ENCODE peak calls at places on chromosome 15, in five cellular contexts. R, J, P, E and I are unnamed samples.

GRCh38 chr15:29046946-29047345 is 161.2 kb downstream of the APBA2 start:
- DNase-seq in R (no peak), J (no peak), P (no peak), E (no peak), I (no peak)

GRCh38 chr15:72231847-72232461 is 964 bp upstream of the PKM start:
- DNase-seq in R (peak; percentile 82), J (peak; percentile 61), P (peak; percentile 43), E (peak; percentile 85), I (peak; percentile 62)

GRCh38 chr15:92733934-92734521 is 78.5 kb upstream of the FAM174B start:
- DNase-seq in R (peak; percentile 59), J (no peak), P (no peak), E (peak; percentile 52), I (no peak)

GRCh38 chr15:34616613-34617012 is 33.2 kb upstream of the GOLGA8B start:
- DNase-seq in R (peak; percentile 55), J (no peak), P (no peak), E (peak; percentile 40), I (peak; percentile 25)

GRCh38 chr15:60831540-60831939 is 352.6 kb upstream of the ICE2 start:
- DNase-seq in R (no peak), J (no peak), P (no peak), E (no peak), I (no peak)

GRCh38 chr15:99504071-99504822 is 61.5 kb upstream of the MEF2A start:
- DNase-seq in R (no peak), J (no peak), P (no peak), E (no peak), I (no peak)

GRCh38 chr15:92069308-92070244 is 216.1 kb downstream of the SLCO3A1 start:
- DNase-seq in R (peak; percentile 57), J (peak; percentile 33), P (peak; percentile 44), E (peak; percentile 80), I (peak; percentile 72)

GRCh38 chr15:66963710-66964109 is 101.7 kb upstream of the SMAD3 start:
- DNase-seq in R (no peak), J (no peak), P (no peak), E (no peak), I (no peak)

GRCh38 chr15:85607141-85607806 is 187.5 kb downstream of the KLHL25 start:
- DNase-seq in R (no peak), J (no peak), P (no peak), E (peak; percentile 71), I (no peak)

GRCh38 chr15:85609492-85609891 is 185.2 kb downstream of the KLHL25 start:
- DNase-seq in R (no peak), J (no peak), P (no peak), E (no peak), I (no peak)

GRCh38 chr15:85604194-85604593 is 190.5 kb downstream of the KLHL25 start:
- DNase-seq in R (no peak), J (no peak), P (no peak), E (no peak), I (no peak)

GRCh38 chr15:85607842-85608241 is 186.9 kb downstream of the KLHL25 start:
- DNase-seq in R (peak; percentile 83), J (no peak), P (peak; percentile 61), E (peak; percentile 88), I (peak; percentile 47)

DNA sequence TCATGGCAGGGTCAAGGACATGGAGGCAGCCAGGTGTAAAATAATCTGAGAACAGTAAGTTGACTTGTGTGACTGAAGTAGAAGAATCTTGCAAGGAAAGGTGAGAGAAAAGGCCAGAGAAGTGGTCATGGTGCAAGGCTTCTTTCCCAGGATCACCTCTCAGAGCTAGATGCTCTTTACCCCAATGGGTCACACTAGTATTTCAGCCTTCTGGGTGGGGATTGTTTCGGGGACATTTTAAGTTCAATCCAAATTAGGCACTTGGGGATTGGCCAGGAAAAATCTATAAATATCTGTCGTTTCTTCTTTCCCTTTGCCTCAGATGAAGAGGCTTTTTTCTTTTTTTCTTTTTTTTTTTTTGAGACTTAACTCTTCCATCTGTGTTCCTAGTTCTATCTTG is 188.0 kb downstream of the KLHL25 start:
- DNase-seq in R (no peak), J (no peak), P (no peak), E (no peak), I (no peak)
- H3K4me3 ChIP-seq in R (no peak overlapping the region), J (no peak overlapping the region), P (no peak overlapping the region), E (no peak overlapping the region), I (no peak overlapping the region)

GRCh38 chr15:90930861-90931629 is 1.3 kb downstream of the HDDC3 start:
- DNase-seq in R (no peak), J (no peak), P (no peak), E (no peak), I (no peak)

GRCh38 chr15:90931737-90932659 is at the start of gene HDDC3:
- DNase-seq in R (peak; percentile 81), J (peak; percentile 96), P (peak; percentile 85), E (peak; percentile 79), I (peak; percentile 89)

GRCh38 chr15:90933310-90933709 is 961 bp upstream of the HDDC3 start:
- DNase-seq in R (no peak), J (no peak), P (no peak), E (no peak), I (no peak)

GRCh38 chr15:90932660-90932991 is 277 bp upstream of the HDDC3 start:
- DNase-seq in R (no peak), J (no peak), P (no peak), E (no peak), I (no peak)

DNA sequence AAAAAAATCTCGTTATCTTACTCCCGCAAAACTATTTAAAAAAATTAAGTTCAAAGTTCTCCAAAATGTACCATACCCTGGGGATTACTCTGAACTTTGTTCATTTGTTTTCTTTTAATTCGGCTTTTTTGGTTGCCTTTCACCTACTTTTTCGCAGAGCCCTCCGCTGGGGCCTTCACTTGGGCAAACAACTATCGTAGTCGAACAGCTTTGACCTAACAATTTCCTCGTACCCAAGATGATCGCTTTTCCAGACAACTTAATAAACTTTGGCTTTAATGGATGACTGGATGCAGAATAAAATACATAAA is 2.7 kb downstream of the HDDC3 start:
- DNase-seq in R (no peak), J (no peak), P (no peak), E (no peak), I (no peak)
- H3K4me3 ChIP-seq in R (peak overlapping the region; percentile 71), J (peak overlapping the region; percentile 42), P (peak overlapping the region; percentile 47), E (peak overlapping the region; percentile 56), I (peak overlapping the region; percentile 47)

GRCh38 chr15:79973445-79974180 is 2.6 kb upstream of the BCL2A1 start:
- DNase-seq in R (no peak), J (no peak), P (no peak), E (no peak), I (no peak)
- H3K4me3 ChIP-seq in R (no peak overlapping the region), J (no peak overlapping the region), P (no peak overlapping the region), E (no peak overlapping the region), I (no peak overlapping the region)

GRCh38 chr15:41561777-41562145 is 2.7 kb downstream of the TYRO3 start:
- DNase-seq in R (peak; percentile 75), J (peak; percentile 29), P (peak; percentile 83), E (peak; percentile 72), I (no peak)

GRCh38 chr15:41564286-41564959 is 5.4 kb downstream of the TYRO3 start:
- DNase-seq in R (peak; percentile 25), J (no peak), P (peak; percentile 46), E (peak; percentile 22), I (no peak)

GRCh38 chr15:41562784-41563198 is 3.8 kb downstream of the TYRO3 start:
- DNase-seq in R (no peak), J (no peak), P (peak; percentile 76), E (no peak), I (no peak)

GRCh38 chr15:41561104-41561776 is 2.2 kb downstream of the TYRO3 start:
- DNase-seq in R (no peak), J (no peak), P (no peak), E (no peak), I (no peak)

DNA sequence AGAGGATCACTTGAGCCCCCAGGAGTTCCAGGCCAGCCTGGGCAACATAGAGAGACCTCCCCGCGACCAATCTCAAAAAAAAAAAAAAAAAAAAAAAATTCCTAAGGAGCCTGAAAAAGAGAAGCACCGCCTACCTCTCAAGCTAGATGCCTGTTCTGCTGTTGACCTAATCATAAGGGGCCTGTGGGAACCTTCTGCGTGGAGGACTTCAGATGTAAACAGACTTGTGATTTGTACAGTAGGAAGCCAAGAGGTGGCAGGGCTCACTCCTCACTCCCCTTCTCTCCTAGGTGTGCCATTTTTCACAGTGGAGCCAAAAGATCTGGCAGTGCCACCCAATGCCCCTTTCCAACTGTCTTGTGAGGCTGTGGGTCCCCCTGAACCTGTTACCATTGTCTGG is 3.2 kb downstream of the TYRO3 start:
- DNase-seq in R (no peak), J (no peak), P (no peak), E (no peak), I (no peak)
- H3K4me3 ChIP-seq in R (no peak overlapping the region), J (no peak overlapping the region), P (no peak overlapping the region), E (no peak overlapping the region), I (no peak overlapping the region)

GRCh38 chr15:96344706-96345559 is 14.4 kb downstream of the NR2F2 start:
- DNase-seq in R (no peak), J (no peak), P (no peak), E (peak; percentile 33), I (no peak)
- H3K4me3 ChIP-seq in R (peak overlapping the region; percentile 100), J (no peak overlapping the region), P (peak overlapping the region; percentile 84), E (peak overlapping the region; percentile 99), I (no peak overlapping the region)

GRCh38 chr15:82173108-82173507 is 89.4 kb downstream of the EFL1 start:
- DNase-seq in R (no peak), J (no peak), P (no peak), E (no peak), I (no peak)
- H3K4me3 ChIP-seq in R (no peak overlapping the region), J (no peak overlapping the region), P (no peak overlapping the region), E (no peak overlapping the region), I (no peak overlapping the region)